ENCODE peak calls at places on chromosomes 5 and 9, in five cellular contexts. S, T, A, C and B are unnamed samples.

GRCh38 chr5:123819401-123819800 is 307.4 kb downstream of the CSNK1G3 start:
- DNase-seq in S (no peak), T (no peak), A (no peak), C (no peak), B (no peak)

GRCh38 chr9:127458921-127459320 is 7.6 kb downstream of the LRSAM1 start:
- DNase-seq in S (no peak), T (no peak), A (no peak), C (peak), B (no peak)

GRCh38 chr9:33781736-33782135 is 13.6 kb upstream of the PRSS3 start:
- DNase-seq in S (no peak), T (no peak), A (no peak), C (no peak), B (no peak)

GRCh38 chr9:136596630-136597031 is 50.8 kb upstream of the NOTCH1 start:
- DNase-seq in S (no peak), T (no peak), A (no peak), C (no peak), B (no peak)

GRCh38 chr5:126067404-126067803 is 355.8 kb upstream of the GRAMD2B start:
- DNase-seq in S (no peak), T (no peak), A (no peak), C (no peak), B (no peak)

GRCh38 chr9:26261503-26262330 is 583.5 kb upstream of the TUSC1 start:
- DNase-seq in S (peak), T (peak), A (peak), C (no peak), B (no peak)

GRCh38 chr9:106708147-106708838 is 154.7 kb upstream of the ZNF462 start:
- DNase-seq in S (no peak), T (peak), A (no peak), C (no peak), B (no peak)

GRCh38 chr9:83432104-83432627 is 106.0 kb downstream of the FRMD3 start:
- DNase-seq in S (peak), T (no peak), A (no peak), C (peak), B (peak)

GRCh38 chr5:105740242-105740641 is 1930.5 kb downstream of the EFNA5 start:
- DNase-seq in S (no peak), T (no peak), A (no peak), C (no peak), B (no peak)

GRCh38 chr9:96166981-96167380 is 135.0 kb downstream of the HSD17B3 start:
- DNase-seq in S (no peak), T (no peak), A (no peak), C (no peak), B (no peak)

GRCh38 chr5:142915840-142916424 is 145.8 kb downstream of the ARHGAP26 start:
- DNase-seq in S (peak), T (peak), A (no peak), C (no peak), B (peak)

GRCh38 chr5:132915681-132916080 is 42.2 kb downstream of the LEAP2 start:
- DNase-seq in S (peak), T (peak), A (peak), C (no peak), B (no peak)

GRCh38 chr5:16539169-16539666 is 73.6 kb upstream of the ZNF622 start:
- DNase-seq in S (peak), T (peak), A (peak), C (peak), B (no peak)

GRCh38 chr5:154446183-154447073 is 631 bp downstream of the SAP30L start:
- DNase-seq in S (peak), T (peak), A (peak), C (peak), B (peak)

GRCh38 chr5:16456103-16456832 is 9.3 kb downstream of the ZNF622 start:
- DNase-seq in S (peak), T (peak), A (peak), C (peak), B (peak)

GRCh38 chr5:174091006-174091578 is 45.6 kb downstream of the NSG2 start:
- DNase-seq in S (no peak), T (no peak), A (no peak), C (no peak), B (no peak)

GRCh38 chr5:52051759-52052158 is 668.5 kb downstream of the ISL1 start:
- DNase-seq in S (no peak), T (no peak), A (no peak), C (no peak), B (no peak)

GRCh38 chr5:135660826-135661555 is 82.2 kb upstream of the CXCL14 start:
- DNase-seq in S (no peak), T (no peak), A (no peak), C (no peak), B (no peak)

GRCh38 chr5:97422678-97423077 is 239.6 kb upstream of the RIOK2 start:
- DNase-seq in S (no peak), T (peak), A (no peak), C (no peak), B (no peak)

GRCh38 chr5:80502795-80503194 is 14.9 kb downstream of the FAM151B start:
- DNase-seq in S (no peak), T (no peak), A (no peak), C (no peak), B (no peak)

GRCh38 chr9:38068616-38068865 is 486 bp downstream of the SHB start:
- DNase-seq in S (peak), T (no peak), A (no peak), C (no peak), B (peak)

DNA sequence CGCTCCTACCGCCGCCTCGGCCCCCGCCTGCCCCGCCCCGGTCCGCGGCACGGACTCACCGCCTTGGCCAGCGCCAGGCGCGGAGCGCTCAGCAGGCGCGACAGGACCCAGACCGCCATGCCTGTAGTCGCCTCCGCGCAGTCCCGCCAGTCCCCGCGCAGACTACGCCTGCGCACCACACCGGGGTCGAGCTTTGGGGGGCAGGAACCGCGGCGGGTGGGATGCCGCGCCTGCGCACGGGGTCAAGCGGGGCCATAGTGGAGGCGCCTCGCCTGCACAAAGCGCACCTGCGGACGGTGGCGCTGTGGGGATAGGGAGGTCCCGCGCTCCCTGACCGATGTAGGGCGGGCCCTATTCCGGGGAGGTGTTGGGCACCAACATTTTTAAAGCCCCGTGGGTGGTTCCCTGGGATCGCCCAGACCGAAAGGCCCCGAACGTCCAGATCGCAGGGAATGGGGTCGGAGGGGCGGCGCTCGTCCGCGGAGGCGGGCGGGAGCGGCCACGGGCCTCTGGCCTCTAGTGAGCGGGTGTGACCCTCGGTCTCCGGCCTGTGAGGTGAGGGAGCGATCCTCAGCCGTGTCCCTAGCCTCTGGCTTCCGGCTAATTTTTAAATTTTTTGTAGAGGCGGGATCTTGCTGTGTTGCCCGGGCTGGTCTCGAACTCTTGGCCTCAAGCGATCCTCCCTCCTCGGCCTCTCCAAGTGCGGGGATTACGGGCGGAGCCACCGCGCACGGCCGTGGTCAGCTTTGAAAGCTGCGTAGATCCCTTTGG is 70.8 kb upstream of the LPCAT1 start:
- DNase-seq in S (peak), T (peak), A (no peak), C (peak), B (peak)
- TF ChIP-seq CTCF in S (peak), T (peak), A (no peak), C (no peak), B (peak)

GRCh38 chr5:177049285-177049684 is 26.8 kb downstream of the ZNF346 start:
- DNase-seq in S (no peak), T (no peak), A (no peak), C (no peak), B (no peak)
- TF ChIP-seq CTCF in S (no peak), T (no peak), A (no peak), C (no peak), B (no peak)

DNA sequence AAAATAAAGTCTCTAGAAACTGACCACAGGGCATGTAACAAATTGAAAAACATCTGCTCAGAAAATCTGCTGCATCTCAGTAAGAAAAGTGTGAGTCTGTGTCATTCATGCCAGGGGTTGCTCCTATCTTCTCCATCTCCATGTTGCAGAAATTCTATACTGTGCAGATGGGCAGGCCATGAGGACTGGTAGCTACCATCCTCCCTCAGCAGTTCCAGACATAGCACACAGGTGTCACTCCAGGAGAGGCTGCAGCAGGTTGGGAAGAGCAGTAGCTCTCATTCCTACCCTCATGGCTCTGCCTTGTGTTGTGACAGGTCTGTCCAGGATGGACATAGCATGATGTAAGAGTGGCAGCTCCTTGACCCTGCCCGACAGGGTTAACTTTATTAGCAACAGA is 173.4 kb downstream of the NDUFS4 start:
- DNase-seq in S (no peak), T (no peak), A (no peak), C (no peak), B (no peak)
- TF ChIP-seq CTCF in S (no peak), T (no peak), A (peak), C (no peak), B (no peak)

GRCh38 chr9:93908591-93909241 is 46.4 kb downstream of the BARX1 start:
- DNase-seq in S (no peak), T (no peak), A (no peak), C (peak), B (no peak)
- TF ChIP-seq CTCF in S (no peak), T (no peak), A (peak), C (no peak), B (no peak)

GRCh38 chr9:91949946-91950664 is at the start of gene ROR2:
- DNase-seq in S (peak), T (peak), A (no peak), C (peak), B (peak)
- TF ChIP-seq CTCF in S (peak), T (peak), A (peak), C (peak), B (peak)

GRCh38 chr5:150302301-150303069 is at the start of gene ARSI:
- DNase-seq in S (peak), T (peak), A (no peak), C (no peak), B (peak)
- TF ChIP-seq CTCF in S (no peak), T (no peak), A (peak), C (peak), B (no peak)

GRCh38 chr9:111597852-111598729 is 1.4 kb downstream of the PTGR1 start:
- DNase-seq in S (peak), T (peak), A (peak), C (peak), B (peak)
- TF ChIP-seq CTCF in S (peak), T (peak), A (peak), C (peak), B (peak)

DNA sequence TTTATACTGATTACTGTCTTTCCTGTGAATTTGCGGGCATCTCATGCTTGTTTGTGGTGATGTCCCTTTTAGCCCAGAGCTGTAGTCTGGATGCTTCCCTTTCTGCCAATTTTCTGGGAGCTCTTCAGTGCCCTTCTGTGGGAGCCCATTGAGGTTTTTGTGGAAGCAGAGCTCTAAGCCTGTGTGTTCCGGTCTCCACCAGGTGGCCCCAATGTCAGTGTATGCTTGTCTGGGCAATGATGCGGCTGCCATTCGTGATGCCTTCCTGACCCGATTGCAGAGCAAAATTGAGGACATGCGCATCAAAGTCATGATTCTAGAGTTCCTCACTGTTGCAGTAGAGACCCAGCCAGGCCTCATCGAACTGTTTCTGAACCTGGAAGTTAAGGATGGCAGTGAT is 35.1 kb downstream of the SH3GLB2 start:
- DNase-seq in S (peak), T (peak), A (no peak), C (no peak), B (no peak)
- TF ChIP-seq CTCF in S (peak), T (peak), A (peak), C (peak), B (no peak)